ENCODE peak calls at places on chromosomes 5 and 9, in nine cellular contexts. One of them, this sample, is unnamed.

GRCh38 chr9:134422701-134423100 is 96.4 kb downstream of the RXRA start:
- DNase-seq in lung: no peak
- DNase-seq in left ventricle myocardium inferior: no peak
- DNase-seq in fibroblast of lung: no peak
- DNase-seq in CD8-positive, alpha-beta memory T cell: no peak
- DNase-seq in body of pancreas: peak; percentile 55
- DNase-seq in heart right ventricle: no peak
- DNase-seq in HCT116: no peak
- DNase-seq in GM12878: no peak
- DNase-seq in this sample: no peak

GRCh38 chr5:68962632-68963484 is 131.0 kb upstream of the SLC30A5 start:
- DNase-seq in HCT116: peak; percentile 53
- DNase-seq in left ventricle myocardium inferior: peak; percentile 57
- DNase-seq in lung: peak; percentile 64
- DNase-seq in fibroblast of lung: peak; percentile 66
- DNase-seq in heart right ventricle: peak; percentile 46
- DNase-seq in body of pancreas: peak; percentile 67
- DNase-seq in GM12878: no peak
- DNase-seq in CD8-positive, alpha-beta memory T cell: no peak
- DNase-seq in this sample: no peak

GRCh38 chr9:113468716-113469448 is 5.4 kb downstream of the RGS3 start:
- DNase-seq in body of pancreas: peak; percentile 77
- DNase-seq in heart right ventricle: peak; percentile 38
- DNase-seq in lung: no peak
- DNase-seq in CD8-positive, alpha-beta memory T cell: no peak
- DNase-seq in GM12878: no peak
- DNase-seq in fibroblast of lung: peak; percentile 34
- DNase-seq in HCT116: no peak
- DNase-seq in left ventricle myocardium inferior: peak; percentile 35
- DNase-seq in this sample: no peak

GRCh38 chr5:61805101-61805500 is 473.0 kb downstream of the ZSWIM6 start:
- DNase-seq in body of pancreas: peak; percentile 3
- DNase-seq in lung: no peak
- DNase-seq in heart right ventricle: no peak
- DNase-seq in CD8-positive, alpha-beta memory T cell: no peak
- DNase-seq in fibroblast of lung: peak; percentile 68
- DNase-seq in left ventricle myocardium inferior: no peak
- DNase-seq in GM12878: no peak
- DNase-seq in HCT116: no peak
- DNase-seq in this sample: peak; percentile 55

GRCh38 chr5:149887622-149888183 is 56.9 kb downstream of the PDE6A start:
- DNase-seq in lung: no peak
- DNase-seq in fibroblast of lung: peak; percentile 56
- DNase-seq in heart right ventricle: no peak
- DNase-seq in left ventricle myocardium inferior: no peak
- DNase-seq in CD8-positive, alpha-beta memory T cell: no peak
- DNase-seq in HCT116: peak; percentile 12
- DNase-seq in body of pancreas: peak; percentile 7
- DNase-seq in GM12878: no peak
- DNase-seq in this sample: no peak

GRCh38 chr5:133369161-133369783 is 243.1 kb downstream of the FSTL4 start:
- DNase-seq in lung: no peak
- DNase-seq in HCT116: no peak
- DNase-seq in CD8-positive, alpha-beta memory T cell: no peak
- DNase-seq in left ventricle myocardium inferior: no peak
- DNase-seq in body of pancreas: no peak
- DNase-seq in fibroblast of lung: no peak
- DNase-seq in heart right ventricle: no peak
- DNase-seq in GM12878: no peak
- DNase-seq in this sample: no peak

GRCh38 chr5:98781520-98781919 is 8.1 kb downstream of the RGMB start:
- DNase-seq in CD8-positive, alpha-beta memory T cell: no peak
- DNase-seq in GM12878: no peak
- DNase-seq in lung: no peak
- DNase-seq in fibroblast of lung: no peak
- DNase-seq in HCT116: no peak
- DNase-seq in body of pancreas: no peak
- DNase-seq in heart right ventricle: no peak
- DNase-seq in left ventricle myocardium inferior: no peak
- DNase-seq in this sample: no peak

GRCh38 chr5:54740141-54740540 is 222.6 kb downstream of the SNX18 start:
- DNase-seq in HCT116: no peak
- DNase-seq in heart right ventricle: no peak
- DNase-seq in lung: no peak
- DNase-seq in CD8-positive, alpha-beta memory T cell: no peak
- DNase-seq in left ventricle myocardium inferior: no peak
- DNase-seq in fibroblast of lung: no peak
- DNase-seq in body of pancreas: no peak
- DNase-seq in GM12878: no peak
- DNase-seq in this sample: no peak

GRCh38 chr9:92501671-92502393 is 19.5 kb upstream of the ASPN start:
- DNase-seq in left ventricle myocardium inferior: peak; percentile 38
- DNase-seq in body of pancreas: peak; percentile 41
- DNase-seq in HCT116: peak; percentile 52
- DNase-seq in GM12878: no peak
- DNase-seq in lung: no peak
- DNase-seq in heart right ventricle: no peak
- DNase-seq in CD8-positive, alpha-beta memory T cell: no peak
- DNase-seq in fibroblast of lung: peak; percentile 41
- DNase-seq in this sample: no peak

GRCh38 chr5:663436-664342 is 29.5 kb downstream of the TPPP start:
- DNase-seq in body of pancreas: no peak
- DNase-seq in fibroblast of lung: no peak
- DNase-seq in lung: no peak
- DNase-seq in GM12878: no peak
- DNase-seq in CD8-positive, alpha-beta memory T cell: no peak
- DNase-seq in left ventricle myocardium inferior: no peak
- DNase-seq in HCT116: no peak
- DNase-seq in heart right ventricle: no peak
- DNase-seq in this sample: no peak

GRCh38 chr5:1736889-1737711 is 62.5 kb downstream of the MRPL36 start:
- DNase-seq in HCT116: no peak
- DNase-seq in CD8-positive, alpha-beta memory T cell: no peak
- DNase-seq in left ventricle myocardium inferior: no peak
- DNase-seq in GM12878: no peak
- DNase-seq in fibroblast of lung: no peak
- DNase-seq in body of pancreas: no peak
- DNase-seq in lung: no peak
- DNase-seq in heart right ventricle: no peak
- DNase-seq in this sample: no peak

GRCh38 chr5:6086871-6087270 is 291.5 kb downstream of the MED10 start:
- DNase-seq in body of pancreas: no peak
- DNase-seq in CD8-positive, alpha-beta memory T cell: no peak
- DNase-seq in left ventricle myocardium inferior: no peak
- DNase-seq in fibroblast of lung: no peak
- DNase-seq in lung: no peak
- DNase-seq in GM12878: no peak
- DNase-seq in heart right ventricle: no peak
- DNase-seq in HCT116: no peak
- DNase-seq in this sample: no peak

GRCh38 chr5:135073771-135074345 is 39.8 kb upstream of the PITX1 start:
- DNase-seq in left ventricle myocardium inferior: no peak
- DNase-seq in GM12878: no peak
- DNase-seq in body of pancreas: no peak
- DNase-seq in fibroblast of lung: peak; percentile 10
- DNase-seq in HCT116: no peak
- DNase-seq in CD8-positive, alpha-beta memory T cell: no peak
- DNase-seq in heart right ventricle: no peak
- DNase-seq in lung: no peak
- DNase-seq in this sample: no peak

DNA sequence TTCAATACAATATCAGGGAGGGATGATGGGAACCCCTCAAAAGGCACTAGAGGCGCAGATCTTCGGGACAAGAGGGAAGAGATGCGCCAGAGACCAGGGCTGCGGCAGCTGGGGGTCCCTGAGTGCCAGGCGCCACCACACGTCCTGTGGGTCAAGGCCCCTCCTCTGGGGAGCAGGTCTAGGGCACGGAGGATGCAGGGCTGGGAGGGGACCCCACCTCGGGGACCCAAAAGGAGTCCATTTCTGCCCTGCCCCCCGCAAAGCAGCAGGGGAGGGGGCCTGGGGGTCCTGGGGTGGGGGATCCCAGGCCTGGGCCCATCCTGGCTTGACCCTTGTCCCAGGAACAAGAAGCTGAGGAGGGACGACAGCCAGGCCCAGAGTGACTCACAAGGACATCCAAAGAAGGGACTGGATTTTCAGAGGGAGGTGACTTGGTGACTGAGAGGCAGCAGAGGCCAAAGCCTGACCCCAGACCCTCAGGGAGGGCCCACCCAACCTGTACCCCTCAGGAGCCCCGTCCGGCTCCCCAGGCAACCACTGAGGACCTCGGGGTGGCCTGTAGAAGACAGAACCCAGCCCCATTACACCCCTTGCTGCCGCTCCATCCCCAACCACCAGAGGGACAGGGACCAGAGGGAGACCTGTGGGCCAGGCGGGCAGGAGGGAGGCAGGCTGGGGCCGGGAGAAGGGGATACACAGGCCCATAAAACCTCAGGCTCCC is 54.2 kb downstream of the LRSAM1 start:
- DNase-seq in lung: no peak
- DNase-seq in heart right ventricle: no peak
- DNase-seq in HCT116: no peak
- DNase-seq in left ventricle myocardium inferior: no peak
- DNase-seq in CD8-positive, alpha-beta memory T cell: no peak
- DNase-seq in fibroblast of lung: peak; percentile 40
- DNase-seq in GM12878: no peak
- DNase-seq in body of pancreas: no peak
- DNase-seq in this sample: no peak
- H3K27ac ChIP-seq in lung: no peak overlapping the region
- H3K27ac ChIP-seq in heart right ventricle: no peak overlapping the region
- H3K27ac ChIP-seq in HCT116: no peak overlapping the region
- H3K27ac ChIP-seq in left ventricle myocardium inferior: no peak overlapping the region
- H3K27ac ChIP-seq in CD8-positive, alpha-beta memory T cell: no peak overlapping the region
- H3K27ac ChIP-seq in fibroblast of lung: peak overlapping the region; percentile 43
- H3K27ac ChIP-seq in GM12878: no peak overlapping the region
- H3K27ac ChIP-seq in body of pancreas: peak overlapping the region; percentile 26
- H3K27ac ChIP-seq in this sample: peak overlapping the region; percentile 25

GRCh38 chr5:76487784-76488183 is 84.7 kb downstream of the IQGAP2 start:
- DNase-seq in CD8-positive, alpha-beta memory T cell: no peak
- DNase-seq in body of pancreas: no peak
- DNase-seq in fibroblast of lung: no peak
- DNase-seq in HCT116: no peak
- DNase-seq in left ventricle myocardium inferior: no peak
- DNase-seq in heart right ventricle: no peak
- DNase-seq in GM12878: no peak
- DNase-seq in lung: no peak
- DNase-seq in this sample: no peak

GRCh38 chr5:76490970-76491369 is 87.9 kb downstream of the IQGAP2 start:
- DNase-seq in HCT116: no peak
- DNase-seq in heart right ventricle: no peak
- DNase-seq in body of pancreas: no peak
- DNase-seq in lung: no peak
- DNase-seq in GM12878: no peak
- DNase-seq in left ventricle myocardium inferior: no peak
- DNase-seq in CD8-positive, alpha-beta memory T cell: no peak
- DNase-seq in fibroblast of lung: no peak
- DNase-seq in this sample: no peak

GRCh38 chr5:76488969-76489368 is 85.9 kb downstream of the IQGAP2 start:
- DNase-seq in lung: no peak
- DNase-seq in GM12878: no peak
- DNase-seq in fibroblast of lung: no peak
- DNase-seq in left ventricle myocardium inferior: no peak
- DNase-seq in HCT116: no peak
- DNase-seq in body of pancreas: no peak
- DNase-seq in CD8-positive, alpha-beta memory T cell: no peak
- DNase-seq in heart right ventricle: no peak
- DNase-seq in this sample: no peak

GRCh38 chr5:76492819-76493189 is 89.7 kb downstream of the IQGAP2 start:
- DNase-seq in left ventricle myocardium inferior: no peak
- DNase-seq in lung: no peak
- DNase-seq in fibroblast of lung: no peak
- DNase-seq in HCT116: no peak
- DNase-seq in heart right ventricle: no peak
- DNase-seq in GM12878: no peak
- DNase-seq in CD8-positive, alpha-beta memory T cell: no peak
- DNase-seq in body of pancreas: no peak
- DNase-seq in this sample: no peak

DNA sequence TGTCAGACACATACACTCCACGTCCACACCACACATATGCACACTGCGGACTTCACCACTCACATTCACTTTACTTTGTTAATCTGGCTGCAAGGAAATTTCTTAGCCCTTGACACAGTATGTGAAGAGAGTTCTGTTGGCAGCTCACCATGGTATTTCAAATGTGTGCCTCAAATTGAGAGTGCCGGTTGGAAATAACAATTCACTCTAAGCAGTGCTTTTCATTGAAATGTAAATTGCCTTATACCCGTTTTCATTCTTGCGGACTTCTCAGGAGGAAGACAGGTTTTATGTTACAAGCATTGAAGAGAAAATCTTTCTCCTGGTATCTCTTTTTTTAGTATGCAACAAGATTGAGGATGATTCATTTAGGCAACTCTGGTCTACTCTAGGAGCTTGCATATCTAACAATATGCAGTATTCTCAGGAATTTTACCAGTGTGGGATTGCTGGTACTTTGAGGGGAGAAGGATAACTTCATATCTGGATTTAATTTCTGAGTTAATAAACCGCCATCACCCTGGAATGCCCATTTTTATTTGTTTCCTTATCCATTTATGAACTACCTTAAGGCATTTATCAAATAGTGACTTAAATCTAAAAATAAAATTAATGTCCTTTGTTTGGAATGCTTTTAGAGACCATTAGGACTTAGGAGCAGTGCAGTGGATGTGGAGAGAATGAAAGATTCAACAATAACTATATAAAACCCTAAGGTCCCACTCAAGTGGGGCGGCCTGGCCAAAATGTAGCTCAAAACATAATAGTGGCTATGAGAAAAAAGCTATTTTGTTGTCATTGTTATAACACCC is 87.0 kb downstream of the IQGAP2 start:
- DNase-seq in lung: no peak
- DNase-seq in left ventricle myocardium inferior: no peak
- DNase-seq in heart right ventricle: no peak
- DNase-seq in CD8-positive, alpha-beta memory T cell: no peak
- DNase-seq in GM12878: no peak
- DNase-seq in body of pancreas: no peak
- DNase-seq in HCT116: no peak
- DNase-seq in fibroblast of lung: no peak
- DNase-seq in this sample: no peak
- H3K27ac ChIP-seq in lung: no peak overlapping the region
- H3K27ac ChIP-seq in left ventricle myocardium inferior: no peak overlapping the region
- H3K27ac ChIP-seq in heart right ventricle: no peak overlapping the region
- H3K27ac ChIP-seq in CD8-positive, alpha-beta memory T cell: no peak overlapping the region
- H3K27ac ChIP-seq in GM12878: no peak overlapping the region
- H3K27ac ChIP-seq in body of pancreas: no peak overlapping the region
- H3K27ac ChIP-seq in HCT116: no peak overlapping the region
- H3K27ac ChIP-seq in fibroblast of lung: no peak overlapping the region
- H3K27ac ChIP-seq in this sample: no peak overlapping the region

GRCh38 chr9:720239-720881 is 121.1 kb upstream of the DMRT1 start:
- DNase-seq in HCT116: no peak
- DNase-seq in CD8-positive, alpha-beta memory T cell: no peak
- DNase-seq in lung: no peak
- DNase-seq in GM12878: no peak
- DNase-seq in body of pancreas: no peak
- DNase-seq in fibroblast of lung: no peak
- DNase-seq in heart right ventricle: no peak
- DNase-seq in left ventricle myocardium inferior: no peak
- DNase-seq in this sample: no peak
- H3K27ac ChIP-seq in HCT116: no peak overlapping the region
- H3K27ac ChIP-seq in CD8-positive, alpha-beta memory T cell: no peak overlapping the region
- H3K27ac ChIP-seq in lung: peak overlapping the region; percentile 55
- H3K27ac ChIP-seq in GM12878: no peak overlapping the region
- H3K27ac ChIP-seq in body of pancreas: no peak overlapping the region
- H3K27ac ChIP-seq in fibroblast of lung: no peak overlapping the region
- H3K27ac ChIP-seq in heart right ventricle: no peak overlapping the region
- H3K27ac ChIP-seq in left ventricle myocardium inferior: peak overlapping the region; percentile 41
- H3K27ac ChIP-seq in this sample: no peak overlapping the region

GRCh38 chr5:131068893-131069643 is 96.0 kb downstream of the HINT1 start:
- DNase-seq in CD8-positive, alpha-beta memory T cell: peak; percentile 26
- DNase-seq in left ventricle myocardium inferior: no peak
- DNase-seq in body of pancreas: no peak
- DNase-seq in GM12878: peak; percentile 39
- DNase-seq in HCT116: no peak
- DNase-seq in lung: no peak
- DNase-seq in fibroblast of lung: no peak
- DNase-seq in heart right ventricle: no peak
- DNase-seq in this sample: no peak
- H3K27ac ChIP-seq in CD8-positive, alpha-beta memory T cell: no peak overlapping the region
- H3K27ac ChIP-seq in left ventricle myocardium inferior: no peak overlapping the region
- H3K27ac ChIP-seq in body of pancreas: no peak overlapping the region
- H3K27ac ChIP-seq in GM12878: no peak overlapping the region
- H3K27ac ChIP-seq in HCT116: no peak overlapping the region
- H3K27ac ChIP-seq in lung: no peak overlapping the region
- H3K27ac ChIP-seq in fibroblast of lung: no peak overlapping the region
- H3K27ac ChIP-seq in heart right ventricle: no peak overlapping the region
- H3K27ac ChIP-seq in this sample: no peak overlapping the region

This sample was measured in epithelial cell of prostate.